ENCODE peak calls at places on chromosomes 7 and 10, in seven cellular contexts. T, Y, Z, G, P, F and L are unnamed samples.

GRCh38 chr10:34768261-34768971 is 46.7 kb downstream of the PARD3 start:
- DNase-seq in T (peak), Y (no peak), Z (no peak), G (no peak), P (peak), F (no peak), L (no peak)

GRCh38 chr7:138880881-138881577 is 83.0 kb upstream of the ATP6V0A4 start:
- DNase-seq in T (no peak), Y (no peak), Z (no peak), G (no peak), P (peak), F (no peak), L (no peak)

GRCh38 chr7:18133921-18134320 is 106.3 kb upstream of the PRPS1L1 start:
- DNase-seq in T (no peak), Y (no peak), Z (no peak), G (no peak), P (no peak), F (no peak), L (no peak)

GRCh38 chr7:127819975-127820778 is 168.2 kb downstream of the SND1 start:
- DNase-seq in T (no peak), Y (no peak), Z (no peak), G (peak), P (peak), F (no peak), L (no peak)

GRCh38 chr7:100351657-100352058 is 6.3 kb upstream of the PILRB start:
- DNase-seq in T (no peak), Y (no peak), Z (no peak), G (no peak), P (no peak), F (no peak), L (no peak)

GRCh38 chr7:131094685-131095084 is 233.0 kb upstream of the MKLN1 start:
- DNase-seq in T (no peak), Y (no peak), Z (no peak), G (no peak), P (no peak), F (no peak), L (no peak)

GRCh38 chr7:96136600-96137239 is 185.2 kb downstream of the SLC25A13 start:
- DNase-seq in T (peak), Y (no peak), Z (no peak), G (no peak), P (no peak), F (no peak), L (no peak)

GRCh38 chr10:70584941-70585544 is 17.5 kb downstream of the PRF1 start:
- DNase-seq in T (peak), Y (no peak), Z (no peak), G (no peak), P (no peak), F (no peak), L (no peak)

GRCh38 chr7:130207642-130208041 is at the start of gene SSMEM1:
- DNase-seq in T (no peak), Y (no peak), Z (no peak), G (peak), P (peak), F (peak), L (no peak)

GRCh38 chr7:11461999-11462398 is 370.0 kb downstream of the THSD7A start:
- DNase-seq in T (no peak), Y (no peak), Z (no peak), G (no peak), P (no peak), F (no peak), L (no peak)